ENCODE peak calls at places on chromosome 6, in four cellular contexts. M is CD8-positive, alpha-beta T cell; K is tibial nerve; U is activated B cell treated with CpG ODN at 0.5 μM for 24 hours. D is an unnamed sample.

GRCh38 chr6:111572216-111572706 is 33.4 kb downstream of the TRAF3IP2 start:
- DNase-seq in M (no peak), K (no peak), U (no peak), D (no peak)

GRCh38 chr6:112235956-112236355 is 18.4 kb downstream of the LAMA4 start:
- DNase-seq in M (no peak), K (no peak), U (no peak), D (no peak)

GRCh38 chr6:111027219-111027618 is 45.4 kb downstream of the RPF2 start:
- DNase-seq in M (no peak), K (no peak), U (no peak), D (no peak)

GRCh38 chr6:157629220-157629619 is 193.8 kb upstream of the SNX9 start:
- DNase-seq in M (no peak), K (no peak), U (no peak), D (no peak)

GRCh38 chr6:42090819-42091717 is 40.7 kb downstream of the TAF8 start:
- DNase-seq in M (no peak), K (no peak), U (no peak), D (no peak)

GRCh38 chr6:82264824-82265223 is 17.3 kb upstream of the IBTK start:
- DNase-seq in M (no peak), K (no peak), U (no peak), D (no peak)

GRCh38 chr6:50093116-50093937 is 43.6 kb upstream of the DEFB112 start:
- DNase-seq in M (no peak), K (no peak), U (no peak), D (no peak)

GRCh38 chr6:148747493-148748160 is 797 bp downstream of the UST start:
- DNase-seq in M (peak), K (peak), U (peak), D (no peak)

GRCh38 chr6:56357616-56358373 is 110.4 kb upstream of the COL21A1 start:
- DNase-seq in M (no peak), K (no peak), U (no peak), D (no peak)

GRCh38 chr6:130890531-130890950 is 63.3 kb downstream of the SMLR1 start:
- DNase-seq in M (no peak), K (no peak), U (no peak), D (no peak)

GRCh38 chr6:63804381-63804956 is 168.9 kb downstream of the PHF3 start:
- DNase-seq in M (no peak), K (no peak), U (no peak), D (no peak)

GRCh38 chr6:141932685-141933084 is 200.0 kb upstream of the GJE1 start:
- DNase-seq in M (no peak), K (no peak), U (no peak), D (no peak)

GRCh38 chr6:91653954-91654843 is 1067.3 kb upstream of the MAP3K7 start:
- DNase-seq in M (no peak), K (no peak), U (no peak), D (no peak)

GRCh38 chr6:20952605-20953004 is 418.3 kb downstream of the CDKAL1 start:
- DNase-seq in M (no peak), K (no peak), U (no peak), D (no peak)

GRCh38 chr6:24779416-24779815 is 4.7 kb downstream of the GMNN start:
- DNase-seq in M (no peak), K (no peak), U (no peak), D (no peak)

GRCh38 chr6:140445474-140446004 is 1071.1 kb upstream of the CITED2 start:
- DNase-seq in M (no peak), K (no peak), U (no peak), D (no peak)

GRCh38 chr6:99478483-99478882 is 36.7 kb downstream of the USP45 start:
- DNase-seq in M (no peak), K (no peak), U (no peak), D (no peak)

GRCh38 chr6:154406301-154406700 is 49.7 kb upstream of the IPCEF1 start:
- DNase-seq in M (no peak), K (no peak), U (no peak), D (no peak)

GRCh38 chr6:106643061-106643460 is 13.7 kb downstream of the QRSL1 start:
- DNase-seq in M (no peak), K (no peak), U (no peak), D (no peak)
- TF ChIP-seq CTCF in M (no peak), K (no peak), U (no peak), D (no peak)

DNA sequence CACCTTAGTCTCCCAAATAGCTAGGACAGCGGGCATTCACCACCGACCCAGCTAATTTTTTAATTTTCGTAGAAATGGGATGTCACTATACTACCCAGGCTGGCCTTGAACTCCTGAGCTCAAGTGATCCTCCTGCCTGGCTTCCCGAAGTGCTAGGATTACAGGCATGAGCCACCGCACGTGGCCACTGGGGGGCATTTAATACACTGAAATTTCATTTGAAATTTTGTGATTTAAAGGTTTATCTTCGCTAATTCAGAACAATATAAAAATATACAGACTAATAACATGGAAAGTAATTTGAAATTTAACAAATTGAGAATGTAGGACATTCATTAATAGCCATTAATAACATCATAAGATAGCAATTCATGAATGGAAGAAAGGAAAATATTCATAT is 20.5 kb upstream of the TBC1D32 start:
- DNase-seq in M (no peak), K (no peak), U (no peak), D (no peak)
- TF ChIP-seq CTCF in M (peak), K (no peak), U (no peak), D (peak)

GRCh38 chr6:29426654-29427053 is 11.9 kb downstream of the OR12D1 start:
- DNase-seq in M (no peak), K (no peak), U (no peak), D (no peak)
- TF ChIP-seq CTCF in M (no peak), K (no peak), U (no peak), D (no peak)

GRCh38 chr6:45297302-45297701 is 30.8 kb upstream of the RUNX2 start:
- DNase-seq in M (no peak), K (no peak), U (no peak), D (no peak)
- TF ChIP-seq CTCF in M (no peak), K (no peak), U (no peak), D (no peak)

GRCh38 chr6:105499928-105500327 is 97.0 kb upstream of the PREP start:
- DNase-seq in M (no peak), K (no peak), U (no peak), D (no peak)

GRCh38 chr6:105503641-105504040 is 100.8 kb upstream of the PREP start:
- DNase-seq in M (no peak), K (no peak), U (no peak), D (no peak)

GRCh38 chr6:105501246-105501645 is 98.4 kb upstream of the PREP start:
- DNase-seq in M (no peak), K (no peak), U (no peak), D (no peak)

GRCh38 chr6:105501945-105502344 is 99.1 kb upstream of the PREP start:
- DNase-seq in M (no peak), K (no peak), U (no peak), D (no peak)

GRCh38 chr6:105500693-105501092 is 97.8 kb upstream of the PREP start:
- DNase-seq in M (no peak), K (no peak), U (no peak), D (no peak)
- TF ChIP-seq CTCF in M (no peak), K (no peak), U (no peak), D (no peak)

DNA sequence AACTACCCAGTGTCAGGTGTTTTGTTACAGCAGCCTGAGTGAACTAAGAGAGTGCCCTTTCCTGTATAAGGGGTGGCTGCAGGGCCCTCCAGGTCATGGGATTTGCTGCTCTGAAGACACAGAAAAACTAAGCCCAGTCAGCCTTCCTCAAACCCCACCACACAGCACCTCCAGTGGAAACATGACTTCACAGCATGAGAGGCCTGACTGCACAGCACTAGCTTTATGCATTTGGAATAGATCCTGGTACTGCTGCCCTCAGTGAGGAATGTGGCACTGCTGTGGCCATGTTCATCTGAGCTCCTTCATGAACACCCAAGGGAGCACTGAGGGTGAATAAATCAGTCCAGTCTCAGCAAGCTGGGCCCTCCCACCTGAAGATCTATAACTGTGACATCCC is 296.1 kb upstream of the FOXQ1 start:
- DNase-seq in M (no peak), K (no peak), U (no peak), D (no peak)
- TF ChIP-seq CTCF in M (no peak), K (no peak), U (no peak), D (peak)

DNA sequence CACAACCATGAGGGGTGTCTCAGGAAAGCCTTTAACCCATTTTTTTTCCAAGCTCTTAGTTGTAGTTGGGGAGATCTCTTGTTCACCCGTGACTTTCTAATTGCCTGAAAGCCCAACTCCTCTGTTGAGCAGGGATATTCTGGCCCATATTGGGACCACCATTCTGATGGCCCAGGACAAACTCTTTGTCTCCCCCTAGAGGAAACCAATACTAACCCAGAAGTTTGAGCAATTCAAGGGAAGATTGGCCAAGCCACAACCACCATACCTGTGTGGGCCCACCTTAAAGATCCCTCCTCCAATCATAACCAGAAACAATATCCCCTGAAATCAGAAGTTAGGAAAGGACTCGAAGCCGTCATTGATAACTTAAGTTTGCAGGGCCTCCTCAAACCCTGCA is 132.6 kb downstream of the THBS2 start:
- DNase-seq in M (no peak), K (no peak), U (no peak), D (no peak)
- TF ChIP-seq CTCF in M (no peak), K (no peak), U (no peak), D (no peak)

DNA sequence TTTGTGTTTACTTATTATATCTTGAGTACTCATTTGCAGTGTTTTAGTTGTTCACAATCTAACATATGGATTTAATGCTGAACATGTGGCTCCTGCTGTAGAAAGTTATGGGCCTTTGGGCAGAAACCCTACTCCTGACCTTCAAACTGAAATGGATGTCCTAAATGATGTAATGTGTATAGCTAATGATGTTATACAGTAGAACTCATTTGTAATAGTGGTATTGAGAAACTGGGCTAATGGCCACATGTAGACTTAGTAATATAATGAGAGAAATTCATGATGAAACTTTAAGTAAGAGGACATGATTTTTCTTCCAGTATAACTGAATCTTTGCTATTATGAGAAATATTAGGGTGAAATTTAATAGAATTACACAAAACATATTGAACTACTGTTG is 121.3 kb upstream of the PTPRK start:
- DNase-seq in M (no peak), K (no peak), U (no peak), D (no peak)
- TF ChIP-seq CTCF in M (no peak), K (no peak), U (no peak), D (no peak)

DNA sequence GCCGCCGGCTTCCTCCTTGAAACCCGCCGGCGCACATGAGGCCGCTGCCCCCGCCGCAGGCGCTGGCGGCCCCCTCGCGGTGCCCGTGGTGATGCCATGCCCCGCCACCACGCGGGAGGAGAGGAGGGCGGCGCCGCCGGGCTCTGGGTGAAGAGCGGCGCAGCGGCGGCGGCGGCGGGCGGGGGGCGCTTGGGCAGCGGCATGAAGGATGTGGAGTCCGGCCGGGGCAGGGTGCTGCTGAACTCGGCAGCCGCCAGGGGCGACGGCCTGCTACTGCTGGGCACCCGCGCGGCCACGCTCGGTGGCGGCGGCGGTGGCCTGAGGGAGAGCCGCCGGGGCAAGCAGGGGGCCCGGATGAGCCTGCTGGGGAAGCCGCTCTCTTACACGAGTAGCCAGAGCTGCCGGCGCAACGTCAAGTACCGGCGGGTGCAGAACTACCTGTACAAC is 253 bp downstream of the KCNQ5 start:
- DNase-seq in M (peak), K (no peak), U (peak), D (peak)
- TF ChIP-seq CTCF in M (peak), K (peak), U (no peak), D (no peak)

GRCh38 chr6:68951350-68951749 is 316.3 kb downstream of the ADGRB3 start:
- DNase-seq in M (no peak), K (no peak), U (no peak), D (no peak)
- TF ChIP-seq CTCF in M (no peak), K (no peak), U (no peak), D (no peak)